ENCODE peak calls at places on chromosomes 16 and 17, in seven cellular contexts. T, W, M, G, E, S and O are unnamed samples. For H3K27me3, the result is how much of the 10 kb centered on the place peaks cover.

GRCh38 chr16:65964752-65965151 is 401.7 kb upstream of the CDH5 start:
- DNase-seq in T (no peak), W (no peak), M (no peak), G (no peak), E (no peak), S (no peak), O (no peak)

GRCh38 chr16:53816211-53816610 is 112.3 kb downstream of the FTO start:
- DNase-seq in T (no peak), W (no peak), M (no peak), G (no peak), E (no peak), S (no peak), O (no peak)

GRCh38 chr17:45425125-45425983 is 7.3 kb downstream of the ARHGAP27 start:
- DNase-seq in T (peak), W (peak), M (no peak), G (no peak), E (no peak), S (peak), O (no peak)

GRCh38 chr17:44309472-44309871 is 1.1 kb downstream of the RUNDC3A start:
- DNase-seq in T (no peak), W (no peak), M (no peak), G (no peak), E (no peak), S (no peak), O (no peak)

GRCh38 chr16:88331989-88332920 is 50.5 kb upstream of the ZNF469 start:
- DNase-seq in T (peak), W (peak), M (peak), G (peak), E (peak), S (no peak), O (no peak)

GRCh38 chr17:60230358-60230757 is 80.6 kb downstream of the CA4 start:
- DNase-seq in T (no peak), W (no peak), M (no peak), G (no peak), E (no peak), S (no peak), O (no peak)

GRCh38 chr16:76265434-76266045 is 11.7 kb upstream of the CNTNAP4 start:
- DNase-seq in T (peak), W (peak), M (no peak), G (no peak), E (peak), S (no peak), O (no peak)

GRCh38 chr16:1021553-1022160 is 40.1 kb downstream of the SOX8 start:
- DNase-seq in T (no peak), W (no peak), M (no peak), G (no peak), E (no peak), S (no peak), O (no peak)

GRCh38 chr17:62906881-62907280 is 59.2 kb upstream of the TANC2 start:
- DNase-seq in T (no peak), W (no peak), M (no peak), G (no peak), E (no peak), S (no peak), O (no peak)

GRCh38 chr17:3809135-3809534 is 8.1 kb upstream of the ITGAE start:
- DNase-seq in T (no peak), W (no peak), M (no peak), G (no peak), E (no peak), S (no peak), O (no peak)

GRCh38 chr16:77669057-77669456 is 53.3 kb upstream of the NUDT7 start:
- DNase-seq in T (no peak), W (no peak), M (no peak), G (no peak), E (no peak), S (no peak), O (no peak)

GRCh38 chr17:50938821-50939541 is 72.8 kb upstream of the TOB1 start:
- DNase-seq in T (no peak), W (no peak), M (no peak), G (no peak), E (peak), S (peak), O (no peak)

GRCh38 chr16:83835972-83836566 is 28.3 kb downstream of the HSBP1 start:
- DNase-seq in T (peak), W (no peak), M (no peak), G (no peak), E (no peak), S (no peak), O (no peak)
- H3K4me3 ChIP-seq in T (no peak), W (no peak), M (no peak), G (no peak), E (no peak), S (no peak), O (no peak)

DNA sequence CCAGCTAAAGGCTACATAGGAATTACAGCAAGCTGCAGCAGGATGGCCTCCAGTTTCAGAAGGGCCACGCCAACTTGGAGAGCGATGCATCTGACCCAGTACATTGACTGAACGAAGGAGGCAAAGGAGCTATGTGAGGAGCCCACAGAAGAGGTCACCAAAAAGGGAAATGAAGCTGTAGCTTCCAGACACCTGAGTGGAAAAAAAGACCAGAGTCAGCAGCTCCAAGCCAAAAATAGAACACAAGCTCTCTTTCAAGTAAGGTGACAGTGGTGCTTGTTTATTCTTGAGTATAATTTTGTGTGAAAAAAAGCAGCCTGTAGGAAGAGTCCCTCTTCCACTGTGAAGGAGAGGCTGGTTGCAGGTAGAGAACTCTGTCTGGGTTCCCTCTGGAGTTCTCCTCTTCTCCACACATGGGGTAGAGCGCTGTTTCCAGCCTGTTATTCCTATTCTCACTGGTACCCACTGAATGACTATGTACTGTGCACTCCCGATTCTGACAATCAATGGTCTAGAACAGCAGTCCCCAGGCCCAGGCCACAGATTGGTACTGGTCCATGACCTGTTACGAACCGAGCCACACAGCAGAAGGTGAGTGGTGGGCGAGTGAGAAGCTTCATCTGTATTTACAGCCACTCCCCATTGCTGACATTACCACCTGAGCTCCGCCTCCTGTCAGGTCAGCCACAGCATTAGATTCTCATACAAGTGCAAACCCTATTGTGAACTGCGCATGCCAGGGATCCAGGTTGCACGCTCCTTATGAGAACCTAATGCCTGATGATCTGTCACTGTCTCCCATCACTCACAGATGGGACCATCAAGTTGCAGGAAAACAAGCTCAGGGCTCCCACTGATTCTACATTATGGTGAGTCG is 15.1 kb downstream of the CCL4 start:
- DNase-seq in T (no peak), W (no peak), M (no peak), G (no peak), E (no peak), S (no peak), O (no peak)
- TF ChIP-seq CTCF in T (no peak), W (no peak), M (no peak), G (no peak), E (no peak), S (no peak), O (no peak)

GRCh38 chr17:79425686-79426085 is 185.2 kb downstream of the RBFOX3 start:
- DNase-seq in T (no peak), W (no peak), M (no peak), G (no peak), E (no peak), S (no peak), O (no peak)
- H3K27me3 ChIP-seq in T (under half), W (half or more), M (under half), G (under half), E (under half), S (under half), O (under half)

GRCh38 chr16:12173121-12173520 is 196.6 kb downstream of the SNX29 start:
- DNase-seq in T (no peak), W (no peak), M (no peak), G (no peak), E (no peak), S (no peak), O (no peak)

GRCh38 chr16:12176051-12176450 is 199.5 kb downstream of the SNX29 start:
- DNase-seq in T (no peak), W (no peak), M (no peak), G (no peak), E (no peak), S (no peak), O (no peak)

GRCh38 chr16:12182202-12182601 is 205.7 kb downstream of the SNX29 start:
- DNase-seq in T (no peak), W (no peak), M (no peak), G (no peak), E (no peak), S (no peak), O (no peak)

GRCh38 chr16:12178251-12178990 is 201.9 kb downstream of the SNX29 start:
- DNase-seq in T (peak), W (no peak), M (peak), G (no peak), E (peak), S (no peak), O (no peak)

GRCh38 chr16:12177643-12178042 is 201.1 kb downstream of the SNX29 start:
- DNase-seq in T (no peak), W (no peak), M (no peak), G (no peak), E (no peak), S (no peak), O (no peak)
- H3K4me3 ChIP-seq in T (no peak), W (no peak), M (no peak), G (no peak), E (no peak), S (no peak), O (no peak)

DNA sequence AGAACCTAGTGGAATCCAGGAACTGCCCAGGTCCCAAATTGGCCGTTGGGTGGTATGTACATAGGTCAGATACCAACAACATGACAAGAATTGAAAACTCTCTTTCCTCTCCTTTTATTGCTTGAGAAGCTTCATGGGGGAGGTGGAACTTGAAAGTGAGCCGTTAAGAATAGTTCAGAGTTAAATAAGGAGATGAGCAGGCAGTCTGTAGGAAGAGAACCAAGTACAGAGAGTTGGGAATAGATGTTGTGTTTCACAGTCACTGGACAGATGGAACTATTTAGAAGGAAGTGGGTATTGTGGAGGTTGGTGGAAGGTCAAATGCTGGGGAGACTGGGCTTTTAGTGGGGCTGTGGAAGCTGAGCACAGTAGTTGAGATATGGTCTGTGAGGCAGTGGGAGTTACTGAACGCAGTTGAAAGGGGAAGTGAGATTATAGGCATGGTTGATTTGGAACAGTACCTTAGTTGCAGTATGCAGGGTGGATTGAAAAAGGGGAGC is 26.4 kb downstream of the ARHGAP44 start:
- DNase-seq in T (no peak), W (no peak), M (no peak), G (no peak), E (no peak), S (no peak), O (peak)
- TF ChIP-seq CTCF in T (no peak), W (no peak), M (no peak), G (no peak), E (no peak), S (no peak), O (no peak)

DNA sequence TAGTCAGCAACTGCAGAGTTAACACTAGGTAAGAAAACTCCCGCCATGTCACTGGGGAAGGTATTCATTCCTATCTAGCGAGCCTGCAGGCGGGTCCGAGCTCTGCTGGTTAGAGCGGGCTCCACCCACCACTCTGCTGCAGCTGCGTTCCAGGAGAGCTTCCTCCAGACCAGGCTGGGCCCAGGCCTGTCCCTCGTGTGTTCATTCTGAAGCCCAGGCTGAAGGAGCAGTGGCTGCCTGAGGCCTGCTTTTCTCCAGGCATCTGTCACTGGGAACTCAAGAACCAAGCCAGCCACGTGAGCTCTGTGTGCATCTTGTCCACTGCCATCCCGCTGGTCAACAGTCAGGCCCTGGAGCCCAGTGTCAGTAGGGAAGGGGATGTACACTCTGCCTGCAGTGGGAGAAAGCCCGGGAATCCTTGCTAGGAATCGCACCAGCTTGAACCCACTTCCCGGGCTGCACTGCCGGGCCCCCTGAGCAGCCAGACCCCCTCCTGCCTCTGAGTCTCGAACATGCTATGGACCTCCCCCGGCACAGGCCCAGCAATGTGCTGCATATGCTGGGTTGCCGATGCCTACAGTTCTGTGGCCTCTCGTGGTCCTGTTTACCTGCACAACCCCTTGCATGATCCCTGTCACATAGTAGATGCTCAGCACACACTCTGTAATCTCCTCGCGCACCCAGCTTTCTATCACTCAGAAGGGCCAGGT is 51.0 kb upstream of the ENPP7 start:
- DNase-seq in T (no peak), W (no peak), M (no peak), G (no peak), E (no peak), S (no peak), O (no peak)
- H3K27me3 ChIP-seq in T (under half), W (half or more), M (under half), G (under half), E (under half), S (under half), O (under half)

GRCh38 chr16:73232555-73233422 is 184.9 kb upstream of the ZFHX3 start:
- DNase-seq in T (peak), W (no peak), M (peak), G (no peak), E (peak), S (no peak), O (no peak)
- H3K4me3 ChIP-seq in T (peak), W (no peak), M (peak), G (peak), E (no peak), S (no peak), O (no peak)